ENCODE peak calls at places on chromosomes 4 and X, in nine cellular contexts. One of them, this sample, is unnamed.

GRCh38 chrX:11591712-11592351 is 73.9 kb downstream of the ARHGAP6 start:
- DNase-seq in astrocyte of the spinal cord: no peak
- DNase-seq in thyroid gland: no peak
- DNase-seq in foreskin fibroblast: no peak
- DNase-seq in RWPE1: no peak
- DNase-seq in esophagus squamous epithelium: no peak
- DNase-seq in suprapubic skin: no peak
- DNase-seq in NB4: peak
- DNase-seq in bronchial epithelial cell: no peak
- DNase-seq in this sample: no peak

GRCh38 chr4:92031825-92032224 is 271.9 kb upstream of the GRID2 start:
- DNase-seq in astrocyte of the spinal cord: no peak
- DNase-seq in thyroid gland: no peak
- DNase-seq in foreskin fibroblast: no peak
- DNase-seq in RWPE1: no peak
- DNase-seq in esophagus squamous epithelium: no peak
- DNase-seq in suprapubic skin: no peak
- DNase-seq in NB4: no peak
- DNase-seq in bronchial epithelial cell: no peak
- DNase-seq in this sample: no peak

GRCh38 chr4:17494258-17494657 is 17.6 kb downstream of the QDPR start:
- DNase-seq in astrocyte of the spinal cord: peak
- DNase-seq in thyroid gland: no peak
- DNase-seq in foreskin fibroblast: peak
- DNase-seq in RWPE1: peak
- DNase-seq in esophagus squamous epithelium: no peak
- DNase-seq in suprapubic skin: no peak
- DNase-seq in NB4: peak
- DNase-seq in bronchial epithelial cell: peak
- DNase-seq in this sample: peak

GRCh38 chr4:182280439-182281111 is 37.4 kb downstream of the TENM3 start:
- DNase-seq in astrocyte of the spinal cord: peak
- DNase-seq in thyroid gland: no peak
- DNase-seq in foreskin fibroblast: no peak
- DNase-seq in RWPE1: no peak
- DNase-seq in esophagus squamous epithelium: no peak
- DNase-seq in suprapubic skin: no peak
- DNase-seq in NB4: no peak
- DNase-seq in bronchial epithelial cell: no peak
- DNase-seq in this sample: no peak

GRCh38 chrX:15598031-15598430 is 2.7 kb downstream of the ACE2 start:
- DNase-seq in astrocyte of the spinal cord: no peak
- DNase-seq in thyroid gland: no peak
- DNase-seq in foreskin fibroblast: no peak
- DNase-seq in RWPE1: no peak
- DNase-seq in esophagus squamous epithelium: no peak
- DNase-seq in suprapubic skin: no peak
- DNase-seq in NB4: no peak
- DNase-seq in bronchial epithelial cell: no peak
- DNase-seq in this sample: no peak

GRCh38 chr4:173025131-173025530 is 143.5 kb upstream of the GALNT7 start:
- DNase-seq in astrocyte of the spinal cord: peak
- DNase-seq in thyroid gland: peak
- DNase-seq in foreskin fibroblast: peak
- DNase-seq in RWPE1: peak
- DNase-seq in esophagus squamous epithelium: no peak
- DNase-seq in suprapubic skin: no peak
- DNase-seq in NB4: peak
- DNase-seq in bronchial epithelial cell: peak
- DNase-seq in this sample: peak

GRCh38 chr4:176044589-176044951 is 21.1 kb upstream of the WDR17 start:
- DNase-seq in astrocyte of the spinal cord: peak
- DNase-seq in thyroid gland: peak
- DNase-seq in foreskin fibroblast: no peak
- DNase-seq in RWPE1: no peak
- DNase-seq in esophagus squamous epithelium: no peak
- DNase-seq in suprapubic skin: no peak
- DNase-seq in NB4: no peak
- DNase-seq in bronchial epithelial cell: no peak
- DNase-seq in this sample: no peak

GRCh38 chr4:5952286-5953002 is 59.6 kb upstream of the CRMP1 start:
- DNase-seq in astrocyte of the spinal cord: no peak
- DNase-seq in thyroid gland: peak
- DNase-seq in foreskin fibroblast: no peak
- DNase-seq in RWPE1: no peak
- DNase-seq in esophagus squamous epithelium: no peak
- DNase-seq in suprapubic skin: no peak
- DNase-seq in NB4: no peak
- DNase-seq in bronchial epithelial cell: no peak
- DNase-seq in this sample: no peak

GRCh38 chr4:76197001-76197743 is 16.5 kb downstream of the SCARB2 start:
- DNase-seq in astrocyte of the spinal cord: peak
- DNase-seq in thyroid gland: no peak
- DNase-seq in foreskin fibroblast: no peak
- DNase-seq in RWPE1: no peak
- DNase-seq in esophagus squamous epithelium: no peak
- DNase-seq in suprapubic skin: no peak
- DNase-seq in NB4: no peak
- DNase-seq in bronchial epithelial cell: no peak
- DNase-seq in this sample: no peak

GRCh38 chrX:12898073-12898472 is 8.3 kb upstream of the TLR8 start:
- DNase-seq in astrocyte of the spinal cord: no peak
- DNase-seq in thyroid gland: no peak
- DNase-seq in foreskin fibroblast: no peak
- DNase-seq in RWPE1: no peak
- DNase-seq in esophagus squamous epithelium: no peak
- DNase-seq in suprapubic skin: no peak
- DNase-seq in NB4: no peak
- DNase-seq in bronchial epithelial cell: no peak
- DNase-seq in this sample: no peak

GRCh38 chr4:72525938-72526337 is 43.1 kb downstream of the ADAMTS3 start:
- DNase-seq in astrocyte of the spinal cord: peak
- DNase-seq in thyroid gland: peak
- DNase-seq in foreskin fibroblast: peak
- DNase-seq in RWPE1: no peak
- DNase-seq in esophagus squamous epithelium: no peak
- DNase-seq in suprapubic skin: no peak
- DNase-seq in NB4: no peak
- DNase-seq in bronchial epithelial cell: no peak
- DNase-seq in this sample: peak

GRCh38 chr4:99394913-99395312 is 40.2 kb downstream of the ADH7 start:
- DNase-seq in astrocyte of the spinal cord: peak
- DNase-seq in thyroid gland: no peak
- DNase-seq in foreskin fibroblast: no peak
- DNase-seq in RWPE1: no peak
- DNase-seq in esophagus squamous epithelium: no peak
- DNase-seq in suprapubic skin: no peak
- DNase-seq in NB4: no peak
- DNase-seq in bronchial epithelial cell: peak
- DNase-seq in this sample: no peak

GRCh38 chr4:31613946-31614623 is 893.9 kb downstream of the PCDH7 start:
- DNase-seq in astrocyte of the spinal cord: peak
- DNase-seq in thyroid gland: no peak
- DNase-seq in foreskin fibroblast: no peak
- DNase-seq in RWPE1: no peak
- DNase-seq in esophagus squamous epithelium: no peak
- DNase-seq in suprapubic skin: no peak
- DNase-seq in NB4: peak
- DNase-seq in bronchial epithelial cell: peak
- DNase-seq in this sample: no peak

GRCh38 chrX:74180716-74181115 is 123.3 kb upstream of the ZCCHC13 start:
- DNase-seq in astrocyte of the spinal cord: no peak
- DNase-seq in thyroid gland: no peak
- DNase-seq in foreskin fibroblast: no peak
- DNase-seq in RWPE1: no peak
- DNase-seq in esophagus squamous epithelium: no peak
- DNase-seq in suprapubic skin: no peak
- DNase-seq in NB4: no peak
- DNase-seq in bronchial epithelial cell: no peak
- DNase-seq in this sample: no peak

GRCh38 chr4:3022112-3022511 is 52.2 kb downstream of the HTT-AS start:
- DNase-seq in astrocyte of the spinal cord: no peak
- DNase-seq in thyroid gland: no peak
- DNase-seq in foreskin fibroblast: no peak
- DNase-seq in RWPE1: no peak
- DNase-seq in esophagus squamous epithelium: no peak
- DNase-seq in suprapubic skin: no peak
- DNase-seq in NB4: no peak
- DNase-seq in bronchial epithelial cell: no peak
- DNase-seq in this sample: no peak

GRCh38 chrX:153495362-153495751 is 577 bp downstream of the BGN start:
- DNase-seq in astrocyte of the spinal cord: peak
- DNase-seq in thyroid gland: peak
- DNase-seq in foreskin fibroblast: no peak
- DNase-seq in RWPE1: no peak
- DNase-seq in esophagus squamous epithelium: no peak
- DNase-seq in suprapubic skin: no peak
- DNase-seq in NB4: no peak
- DNase-seq in bronchial epithelial cell: peak
- DNase-seq in this sample: no peak

GRCh38 chr4:94032754-94033153 is 174.9 kb upstream of the SMARCAD1 start:
- DNase-seq in astrocyte of the spinal cord: peak
- DNase-seq in thyroid gland: no peak
- DNase-seq in foreskin fibroblast: no peak
- DNase-seq in RWPE1: no peak
- DNase-seq in esophagus squamous epithelium: no peak
- DNase-seq in suprapubic skin: no peak
- DNase-seq in NB4: no peak
- DNase-seq in bronchial epithelial cell: no peak
- DNase-seq in this sample: no peak

GRCh38 chrX:66616944-66617343 is 21.9 kb downstream of the EDA2R start:
- DNase-seq in astrocyte of the spinal cord: no peak
- DNase-seq in thyroid gland: no peak
- DNase-seq in foreskin fibroblast: no peak
- DNase-seq in RWPE1: no peak
- DNase-seq in esophagus squamous epithelium: no peak
- DNase-seq in suprapubic skin: no peak
- DNase-seq in NB4: no peak
- DNase-seq in bronchial epithelial cell: no peak
- DNase-seq in this sample: no peak

GRCh38 chrX:75522565-75523411 is at the start of gene ZDHHC15:
- DNase-seq in astrocyte of the spinal cord: peak
- DNase-seq in thyroid gland: peak
- DNase-seq in foreskin fibroblast: no peak
- DNase-seq in RWPE1: peak
- DNase-seq in esophagus squamous epithelium: no peak
- DNase-seq in suprapubic skin: peak
- DNase-seq in NB4: peak
- DNase-seq in bronchial epithelial cell: peak
- DNase-seq in this sample: peak
- TF ChIP-seq CTCF in astrocyte of the spinal cord: no peak
- TF ChIP-seq CTCF in thyroid gland: no peak
- TF ChIP-seq CTCF in foreskin fibroblast: no peak
- TF ChIP-seq CTCF in RWPE1: no peak
- TF ChIP-seq CTCF in esophagus squamous epithelium: no peak
- TF ChIP-seq CTCF in suprapubic skin: no peak
- TF ChIP-seq CTCF in NB4: no peak
- TF ChIP-seq CTCF in bronchial epithelial cell: no peak
- TF ChIP-seq CTCF in this sample: no peak

DNA sequence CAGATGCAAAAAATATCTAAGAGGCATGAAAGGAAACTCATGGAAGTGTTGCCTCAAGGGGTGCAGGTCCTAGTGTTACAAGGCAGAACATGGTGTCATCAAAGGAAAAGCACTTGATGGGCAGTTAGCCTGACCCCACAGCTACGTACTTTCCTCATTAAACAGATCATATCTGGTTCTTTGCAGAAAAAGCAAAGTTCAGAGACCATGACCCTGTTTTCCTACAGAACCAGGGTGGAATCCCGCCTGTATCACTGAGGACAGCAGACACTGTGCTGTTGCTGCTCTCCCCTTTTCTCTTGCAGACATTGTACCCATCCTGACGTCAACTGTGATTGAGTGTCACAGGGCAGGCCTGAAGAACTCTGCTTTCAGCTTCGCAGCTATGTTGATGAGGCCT is 91.7 kb downstream of the RFC1 start:
- DNase-seq in astrocyte of the spinal cord: no peak
- DNase-seq in thyroid gland: no peak
- DNase-seq in foreskin fibroblast: no peak
- DNase-seq in RWPE1: no peak
- DNase-seq in esophagus squamous epithelium: no peak
- DNase-seq in suprapubic skin: no peak
- DNase-seq in NB4: no peak
- DNase-seq in bronchial epithelial cell: no peak
- DNase-seq in this sample: no peak
- TF ChIP-seq CTCF in astrocyte of the spinal cord: no peak
- TF ChIP-seq CTCF in thyroid gland: no peak
- TF ChIP-seq CTCF in foreskin fibroblast: no peak
- TF ChIP-seq CTCF in RWPE1: no peak
- TF ChIP-seq CTCF in esophagus squamous epithelium: no peak
- TF ChIP-seq CTCF in suprapubic skin: no peak
- TF ChIP-seq CTCF in NB4: no peak
- TF ChIP-seq CTCF in bronchial epithelial cell: no peak
- TF ChIP-seq CTCF in this sample: no peak

DNA sequence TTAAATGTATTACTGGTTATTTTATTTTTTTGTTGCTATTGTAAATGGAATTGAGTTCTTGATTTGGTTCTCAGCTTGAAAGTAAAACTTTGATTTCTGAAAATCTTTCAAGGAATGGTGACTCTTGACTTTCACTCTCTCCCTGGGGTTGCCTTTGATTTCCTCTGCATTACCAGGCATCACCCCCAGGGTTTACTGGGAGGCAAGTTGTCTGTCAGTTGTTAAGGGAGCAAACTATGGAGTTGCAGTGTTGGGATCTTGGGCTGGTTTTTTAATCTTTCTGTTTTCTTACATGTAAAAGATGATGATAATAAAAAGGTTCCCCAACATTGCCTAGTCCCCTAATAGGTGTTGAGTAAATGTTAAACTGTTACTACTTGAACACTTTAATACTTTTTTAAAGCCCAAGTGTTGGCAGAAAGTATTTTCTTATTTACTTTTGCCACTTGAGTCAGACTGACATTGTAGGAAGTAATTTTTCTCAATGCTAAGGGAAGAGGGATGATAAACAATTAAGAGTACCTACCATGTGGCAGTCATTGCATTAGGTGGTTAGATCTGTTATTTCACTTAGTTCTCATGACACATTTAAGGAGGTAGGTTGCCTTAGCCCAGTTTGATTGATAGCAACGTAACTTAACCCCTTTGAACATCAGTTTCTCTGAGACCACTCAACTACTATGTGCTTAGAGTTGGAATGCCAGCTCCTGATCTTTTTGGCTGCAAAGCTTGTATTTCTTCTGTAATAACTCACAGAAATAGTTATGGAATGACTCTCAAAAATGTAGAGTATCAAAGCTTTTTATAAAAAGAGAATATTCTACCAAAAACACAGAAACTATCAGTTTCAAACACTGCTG is 67.1 kb downstream of the DCLK2 start:
- DNase-seq in astrocyte of the spinal cord: peak
- DNase-seq in thyroid gland: no peak
- DNase-seq in foreskin fibroblast: no peak
- DNase-seq in RWPE1: no peak
- DNase-seq in esophagus squamous epithelium: no peak
- DNase-seq in suprapubic skin: no peak
- DNase-seq in NB4: no peak
- DNase-seq in bronchial epithelial cell: no peak
- DNase-seq in this sample: no peak
- TF ChIP-seq CTCF in astrocyte of the spinal cord: peak
- TF ChIP-seq CTCF in thyroid gland: no peak
- TF ChIP-seq CTCF in foreskin fibroblast: peak
- TF ChIP-seq CTCF in RWPE1: no peak
- TF ChIP-seq CTCF in esophagus squamous epithelium: no peak
- TF ChIP-seq CTCF in suprapubic skin: no peak
- TF ChIP-seq CTCF in NB4: no peak
- TF ChIP-seq CTCF in bronchial epithelial cell: no peak
- TF ChIP-seq CTCF in this sample: peak

GRCh38 chrX:17082831-17083230 is 136.4 kb downstream of the REPS2 start:
- DNase-seq in astrocyte of the spinal cord: no peak
- DNase-seq in thyroid gland: no peak
- DNase-seq in foreskin fibroblast: no peak
- DNase-seq in RWPE1: peak
- DNase-seq in esophagus squamous epithelium: no peak
- DNase-seq in suprapubic skin: no peak
- DNase-seq in NB4: peak
- DNase-seq in bronchial epithelial cell: peak
- DNase-seq in this sample: no peak
- TF ChIP-seq CTCF in astrocyte of the spinal cord: no peak
- TF ChIP-seq CTCF in thyroid gland: no peak
- TF ChIP-seq CTCF in foreskin fibroblast: no peak
- TF ChIP-seq CTCF in RWPE1: peak
- TF ChIP-seq CTCF in esophagus squamous epithelium: no peak
- TF ChIP-seq CTCF in suprapubic skin: no peak
- TF ChIP-seq CTCF in NB4: peak
- TF ChIP-seq CTCF in bronchial epithelial cell: no peak
- TF ChIP-seq CTCF in this sample: peak

This sample was measured in retinal pigment epithelial cell.